ENCODE peak calls at places on chromosome 11, in nine cellular contexts. H is esophagus muscularis mucosa, Z is adrenal gland, Q is right lobe of liver, N is Peyer's patch, F is thyroid gland, X is heart left ventricle, D is HCT116, Y is breast epithelium. R is an unnamed sample.

GRCh38 chr11:128467041-128467440 is 120.3 kb downstream of the ETS1 start:
- DNase-seq in Z (no peak), F (no peak), N (no peak), X (no peak), H (peak), Y (no peak), D (no peak), Q (no peak), R (no peak)

GRCh38 chr11:13947379-13947778 is 15.1 kb upstream of the SPON1 start:
- DNase-seq in N (no peak), Q (no peak), X (no peak), H (no peak), Y (no peak), D (no peak), Z (no peak), F (no peak), R (no peak)

GRCh38 chr11:73137262-73137941 is 4.7 kb downstream of the FCHSD2 start:
- DNase-seq in H (no peak), F (no peak), D (no peak), Y (no peak), Z (no peak), N (no peak), Q (no peak), X (no peak), R (peak)

GRCh38 chr11:104279587-104279986 is 115.6 kb upstream of the PDGFD start:
- DNase-seq in Q (no peak), H (no peak), Z (no peak), N (no peak), F (no peak), D (no peak), X (no peak), Y (no peak), R (no peak)

GRCh38 chr11:113796663-113797259 is 17.2 kb downstream of the CLDN25 start:
- DNase-seq in H (no peak), X (no peak), Z (peak), Y (no peak), F (no peak), Q (no peak), D (peak), N (no peak), R (peak)

GRCh38 chr11:18700375-18700774 is 1.8 kb downstream of the TMEM86A start:
- DNase-seq in H (no peak), Z (no peak), Y (peak), F (no peak), X (no peak), Q (no peak), D (no peak), N (no peak), R (no peak)

GRCh38 chr11:119560961-119561360 is 138.0 kb upstream of the THY1 start:
- DNase-seq in Q (no peak), X (no peak), N (no peak), H (no peak), F (no peak), D (no peak), Y (no peak), Z (no peak), R (no peak)

GRCh38 chr11:13338437-13339069 is 61.0 kb downstream of the BMAL1 start:
- DNase-seq in X (no peak), D (no peak), Q (no peak), H (no peak), N (no peak), Y (no peak), Z (no peak), F (peak), R (peak)

GRCh38 chr11:129949067-129949466 is 53.6 kb downstream of the PRDM10 start:
- DNase-seq in D (no peak), N (no peak), Y (no peak), Q (no peak), F (no peak), H (no peak), X (no peak), Z (no peak), R (peak)

GRCh38 chr11:92837595-92837994 is 131.9 kb upstream of the MTNR1B start:
- DNase-seq in X (no peak), Y (no peak), D (no peak), Z (no peak), H (no peak), N (no peak), F (no peak), Q (no peak), R (no peak)

GRCh38 chr11:73221996-73222395 is 3.9 kb downstream of the P2RY2 start:
- DNase-seq in X (no peak), Z (no peak), H (no peak), Y (no peak), N (no peak), D (no peak), Q (no peak), F (no peak), R (no peak)

GRCh38 chr11:3905080-3905953 is 49.9 kb downstream of the STIM1 start:
- DNase-seq in H (no peak), Y (peak), N (no peak), Z (no peak), X (no peak), Q (no peak), F (peak), D (peak), R (peak)

GRCh38 chr11:13215157-13215556 is 62.4 kb upstream of the BMAL1 start:
- DNase-seq in Q (no peak), F (no peak), Z (no peak), N (no peak), H (no peak), D (peak), Y (no peak), X (no peak), R (no peak)

GRCh38 chr11:120358729-120359128 is 22.5 kb downstream of the ARHGEF12 start:
- DNase-seq in D (no peak), Y (no peak), Q (no peak), F (no peak), H (no peak), X (no peak), Z (no peak), N (no peak), R (no peak)

GRCh38 chr11:130439160-130439519 is 9.3 kb upstream of the ADAMTS15 start:
- DNase-seq in F (no peak), Z (no peak), Q (no peak), Y (no peak), N (no peak), X (no peak), H (no peak), D (no peak), R (peak)

GRCh38 chr11:110526323-110526722 is 96.6 kb downstream of the FDX1 start:
- DNase-seq in Q (no peak), D (no peak), Z (no peak), N (no peak), F (no peak), Y (no peak), X (no peak), H (peak), R (no peak)

GRCh38 chr11:14380947-14381555 is 22.1 kb upstream of the RRAS2 start:
- DNase-seq in F (peak), Y (peak), Q (peak), Z (peak), X (peak), H (no peak), D (no peak), N (peak), R (no peak)

GRCh38 chr11:95248666-95249467 is 17.9 kb upstream of the SESN3 start:
- DNase-seq in Z (no peak), X (no peak), N (no peak), Y (no peak), Q (no peak), H (no peak), F (no peak), D (no peak), R (no peak)

GRCh38 chr11:111429066-111429506 is 50.0 kb upstream of the POU2AF1 start:
- DNase-seq in F (peak), Q (peak), H (no peak), Y (no peak), D (peak), N (peak), X (no peak), Z (peak), R (peak)

GRCh38 chr11:86727105-86727504 is 54.7 kb upstream of the ME3 start:
- DNase-seq in X (no peak), H (no peak), N (no peak), Z (no peak), Q (no peak), D (no peak), F (no peak), Y (no peak), R (no peak)

GRCh38 chr11:80194016-80194415 is 753.2 kb upstream of the TENM4 start:
- DNase-seq in Q (no peak), N (no peak), D (no peak), Y (no peak), H (no peak), X (no peak), F (no peak), Z (no peak), R (no peak)

GRCh38 chr11:6200975-6201374 is 2.0 kb downstream of the OR52W1 start:
- DNase-seq in X (peak), Y (no peak), H (peak), D (no peak), F (no peak), Q (peak), Z (no peak), N (peak), R (peak)

GRCh38 chr11:44611687-44612437 is 46.4 kb downstream of the CD82 start:
- DNase-seq in D (no peak), H (no peak), N (peak), X (peak), Q (no peak), F (no peak), Z (no peak), Y (no peak), R (no peak)

GRCh38 chr11:31810779-31811647 is at the start of gene PAX6:
- DNase-seq in Y (no peak), D (peak), Q (no peak), F (no peak), H (no peak), N (no peak), Z (no peak), X (no peak), R (peak)

GRCh38 chr11:92843455-92843854 is 126.0 kb upstream of the MTNR1B start:
- DNase-seq in X (no peak), D (no peak), H (no peak), F (no peak), Q (no peak), N (no peak), Y (no peak), Z (no peak), R (no peak)

GRCh38 chr11:33620423-33621120 is 80.1 kb downstream of the C11orf91 start:
- DNase-seq in N (no peak), H (no peak), X (no peak), Q (no peak), Z (no peak), F (peak), Y (no peak), D (no peak), R (no peak)

GRCh38 chr11:521179-521688 is 14.1 kb downstream of the HRAS start:
- DNase-seq in Y (no peak), H (no peak), F (no peak), D (no peak), Z (no peak), Q (no peak), X (no peak), N (no peak), R (no peak)

GRCh38 chr11:34513674-34513995 is at the start of gene ELF5:
- DNase-seq in F (no peak), Y (peak), Q (no peak), Z (no peak), X (no peak), D (no peak), N (no peak), H (no peak), R (no peak)

GRCh38 chr11:76756341-76756771 is 26.8 kb upstream of the TSKU start:
- DNase-seq in F (no peak), H (no peak), Q (no peak), Y (no peak), Z (no peak), D (no peak), X (no peak), N (no peak), R (no peak)

GRCh38 chr11:14443642-14444041 is 56.0 kb downstream of the COPB1 start:
- DNase-seq in N (peak), X (no peak), Z (peak), F (no peak), Y (no peak), H (no peak), Q (peak), D (no peak), R (no peak)

GRCh38 chr11:126405374-126405773 is 49.9 kb downstream of the ST3GAL4 start:
- DNase-seq in Z (no peak), F (peak), H (no peak), Y (no peak), X (no peak), D (peak), Q (no peak), N (no peak), R (no peak)

GRCh38 chr11:501683-502287 is 5.3 kb downstream of the RNH1 start:
- DNase-seq in N (no peak), F (no peak), X (no peak), D (no peak), Q (no peak), H (no peak), Z (no peak), Y (no peak), R (no peak)

GRCh38 chr11:79062814-79063762 is 377.7 kb downstream of the TENM4 start:
- DNase-seq in Y (no peak), Z (no peak), F (no peak), D (peak), N (no peak), Q (no peak), X (no peak), H (no peak), R (peak)

GRCh38 chr11:28058333-28058732 is 49.6 kb downstream of the KIF18A start:
- DNase-seq in X (no peak), F (no peak), D (no peak), Y (no peak), Z (no peak), Q (no peak), N (no peak), H (no peak), R (no peak)

DNA sequence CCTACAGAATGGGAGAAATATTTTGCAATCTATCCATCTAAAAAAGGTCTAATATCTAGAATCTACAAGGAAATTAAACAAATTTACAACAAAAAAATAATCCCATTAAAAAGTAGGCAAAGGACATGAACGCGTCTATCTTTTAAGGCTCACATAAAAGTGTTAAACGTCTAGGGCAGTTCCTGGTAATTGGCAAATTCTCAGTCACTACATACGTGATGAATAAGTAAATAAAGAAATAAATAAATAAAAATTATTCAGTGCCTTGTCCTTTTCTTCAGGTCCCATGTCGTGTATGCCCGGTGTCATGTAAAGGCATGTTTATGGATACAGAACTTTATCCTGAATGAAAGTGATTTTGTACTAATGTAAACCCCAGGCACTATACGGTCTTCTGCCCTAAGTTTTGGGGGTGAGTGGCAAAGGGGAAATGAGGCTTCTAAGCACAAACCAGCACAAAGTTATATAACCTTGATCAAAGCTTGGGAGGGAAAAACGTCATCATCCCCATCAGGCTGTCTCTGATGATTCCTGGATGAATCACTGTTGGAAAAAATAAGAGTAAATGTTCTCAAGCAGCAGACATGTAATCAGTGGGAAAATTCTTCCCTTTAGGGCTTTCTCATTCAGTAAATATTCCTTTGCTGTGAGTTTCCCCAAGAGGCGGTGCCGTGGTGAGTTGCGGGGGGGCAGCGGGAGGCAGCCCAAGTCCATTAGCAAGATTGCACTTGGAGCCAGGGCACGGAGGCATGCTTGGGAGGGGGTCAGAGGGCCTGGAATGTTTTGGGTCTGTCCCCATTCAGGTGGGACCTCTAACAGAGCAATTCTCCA is 30.4 kb upstream of the MICAL2 start:
- DNase-seq in X (peak), D (peak), Y (peak), F (no peak), Q (no peak), H (peak), N (peak), Z (peak), R (no peak)
- TF ChIP-seq POLR2A in X (no peak), D (no peak), Y (no peak), F (no peak), Q (no peak), H (no peak), N (no peak), Z (no peak), R (no peak)

DNA sequence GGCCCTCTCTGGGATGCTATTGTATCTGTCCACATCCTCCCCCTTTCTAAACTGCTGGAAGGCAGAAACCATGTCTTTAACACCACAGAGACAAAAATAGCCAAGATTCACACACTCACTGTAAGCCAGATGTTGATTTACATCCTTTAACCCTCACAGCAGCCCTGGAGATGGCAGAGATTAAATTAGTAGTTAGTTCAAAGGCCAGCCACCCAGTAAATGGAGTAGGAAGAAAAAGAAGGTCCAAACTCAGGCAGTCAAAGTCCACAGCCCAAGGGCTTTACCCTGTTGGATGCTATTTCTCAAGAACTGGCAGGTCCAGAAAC is 2.1 kb upstream of the ZNHIT2 start:
- DNase-seq in D (no peak), Q (no peak), H (no peak), Y (no peak), X (no peak), F (no peak), N (peak), Z (no peak), R (no peak)
- H3K4me3 ChIP-seq in D (no peak), Q (no peak), H (no peak), Y (no peak), X (no peak), F (no peak), N (no peak), Z (no peak), R (no peak)

DNA sequence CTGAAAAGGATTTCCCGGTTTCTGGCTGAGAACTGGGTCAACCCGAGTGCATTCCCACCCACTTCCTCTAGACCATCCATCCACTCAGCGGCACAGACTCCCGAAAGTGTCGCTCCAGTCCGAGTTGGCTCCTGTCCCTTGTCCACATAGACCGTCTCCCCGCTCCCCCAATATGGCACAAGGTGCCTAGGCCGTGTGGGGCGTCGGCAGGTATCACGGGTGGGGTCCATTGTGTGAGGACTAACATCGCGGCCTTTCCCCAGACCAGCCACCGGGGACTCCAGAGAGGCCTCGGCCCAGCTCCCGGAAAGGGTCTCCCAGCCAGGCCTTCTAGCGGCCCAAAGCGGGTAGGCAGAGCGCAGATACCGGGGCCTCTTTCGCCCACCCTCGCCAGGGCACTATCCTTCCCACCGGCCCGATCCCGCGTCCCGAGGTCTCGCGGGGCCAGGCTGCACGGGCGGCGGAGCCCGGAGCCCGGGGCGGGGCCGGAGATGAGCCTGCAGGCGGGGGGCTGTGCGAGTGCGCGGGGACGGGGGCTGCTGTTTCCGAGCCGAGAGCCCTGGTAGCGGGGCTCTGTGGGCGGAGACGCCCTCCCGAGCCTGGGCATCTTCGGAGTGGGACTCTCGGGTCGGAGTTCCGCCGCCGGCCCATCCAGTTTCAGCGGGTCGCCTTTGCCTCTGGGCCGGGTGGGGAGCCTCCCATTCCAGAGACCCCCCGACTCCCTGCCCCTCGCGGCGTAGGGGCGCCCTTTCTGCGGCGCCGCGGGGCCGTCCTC is 21.1 kb downstream of the SERPINH1 start:
- DNase-seq in Q (peak), Y (peak), Z (peak), N (peak), H (no peak), F (peak), X (peak), D (no peak), R (peak)
- TF ChIP-seq POLR2A in Q (peak), Y (peak), Z (peak), N (peak), H (no peak), F (peak), X (peak), D (no peak), R (peak)

GRCh38 chr11:70660059-70660888 is 261.9 kb downstream of the CTTN start:
- DNase-seq in F (no peak), Q (no peak), Y (no peak), H (no peak), D (no peak), X (no peak), N (no peak), Z (no peak), R (no peak)

GRCh38 chr11:70662691-70663098 is 264.4 kb downstream of the CTTN start:
- DNase-seq in Z (no peak), Y (no peak), Q (no peak), H (no peak), F (no peak), X (no peak), D (no peak), N (no peak), R (no peak)

GRCh38 chr11:70661763-70662501 is 263.6 kb downstream of the CTTN start:
- DNase-seq in Y (no peak), X (no peak), D (no peak), Z (no peak), N (no peak), Q (no peak), H (no peak), F (no peak), R (no peak)

GRCh38 chr11:70663815-70664214 is 265.5 kb downstream of the CTTN start:
- DNase-seq in X (no peak), Q (no peak), H (no peak), F (no peak), Z (no peak), N (no peak), Y (no peak), D (no peak), R (no peak)

DNA sequence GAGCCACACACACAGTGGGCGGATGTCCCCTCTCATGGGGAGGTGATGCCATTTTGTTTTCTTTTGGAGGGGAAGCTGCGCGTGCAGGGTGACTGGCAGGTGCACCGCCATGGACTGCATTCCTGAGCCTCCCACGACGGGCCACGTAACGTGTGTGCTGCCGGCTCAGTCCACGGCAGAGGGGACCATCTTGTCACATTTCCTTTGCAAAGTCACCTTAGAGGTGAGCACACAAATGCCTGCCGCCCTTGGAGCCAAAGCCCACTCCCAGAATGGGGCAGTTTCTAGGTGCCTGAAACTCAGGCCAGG is 262.5 kb downstream of the CTTN start:
- DNase-seq in N (no peak), F (no peak), Q (no peak), X (no peak), H (no peak), Y (no peak), D (no peak), Z (no peak), R (no peak)
- H3K4me3 ChIP-seq in N (no peak), F (no peak), Q (no peak), X (no peak), H (no peak), Y (no peak), D (no peak), Z (no peak), R (no peak)

GRCh38 chr11:36399236-36399635 is 103.1 kb downstream of the PRR5L start:
- DNase-seq in F (peak), H (no peak), D (no peak), Z (no peak), X (no peak), N (no peak), Y (no peak), Q (no peak), R (no peak)
- TF ChIP-seq POLR2A in F (no peak), H (no peak), D (no peak), Z (no peak), X (no peak), N (no peak), Y (no peak), Q (no peak), R (no peak)

R was measured in NB4.